ENCODE peak calls at places on chromosomes 6 and 20, in six cellular contexts. Q is endothelial cell of umbilical vein, K is A549, A is HepG2, P is GM12878, J is K562. R is an unnamed sample.

GRCh38 chr6:52984247-52984646 is 10.8 kb downstream of the GSTA4 start:
- DNase-seq in Q (no peak), J (no peak), P (peak), K (no peak), A (no peak), R (peak)

GRCh38 chr20:63657260-63657936 is 714 bp upstream of the RTEL1 start:
- DNase-seq in A (no peak), K (no peak), P (no peak), Q (no peak), J (peak), R (no peak)

GRCh38 chr20:58555078-58555765 is 40.0 kb upstream of the APCDD1L start:
- DNase-seq in J (no peak), A (no peak), P (no peak), K (peak), Q (peak), R (no peak)

GRCh38 chr6:157273756-157274088 is 49.6 kb downstream of the TMEM242 start:
- DNase-seq in A (peak), P (no peak), J (peak), Q (no peak), K (peak), R (peak)

GRCh38 chr20:32052090-32052791 is at the start of gene HCK:
- DNase-seq in Q (no peak), K (no peak), J (no peak), A (no peak), P (no peak), R (peak)

GRCh38 chr20:23106271-23106851 is 20.2 kb upstream of the CD93 start:
- DNase-seq in Q (peak), P (no peak), A (no peak), K (no peak), J (peak), R (no peak)

GRCh38 chr6:156556830-156557229 is 220.3 kb upstream of the ARID1B start:
- DNase-seq in P (no peak), J (no peak), A (no peak), Q (no peak), K (no peak), R (no peak)

GRCh38 chr6:509676-510075 is 118.1 kb downstream of the IRF4 start:
- DNase-seq in J (no peak), Q (peak), K (no peak), P (no peak), A (no peak), R (peak)

GRCh38 chr20:11544029-11544678 is 373.5 kb upstream of the BTBD3 start:
- DNase-seq in K (peak), P (peak), J (no peak), Q (peak), A (peak), R (peak)

GRCh38 chr6:125174626-125175025 is 21.1 kb downstream of the TPD52L1 start:
- DNase-seq in K (no peak), J (no peak), A (peak), P (no peak), Q (no peak), R (no peak)

GRCh38 chr6:164344801-164345291 is 930.3 kb downstream of the QKI start:
- DNase-seq in P (no peak), A (no peak), J (no peak), Q (no peak), K (no peak), R (no peak)

GRCh38 chr6:286681-287499 is 5.4 kb upstream of the DUSP22 start:
- DNase-seq in P (no peak), Q (no peak), J (no peak), A (no peak), K (no peak), R (no peak)

GRCh38 chr20:32582659-32583580 is 2.2 kb downstream of the NOL4L start:
- DNase-seq in J (peak), A (no peak), P (no peak), K (no peak), Q (no peak), R (peak)

GRCh38 chr20:48829940-48830339 is 2.1 kb upstream of the PREX1 start:
- DNase-seq in A (no peak), Q (no peak), K (no peak), J (no peak), P (no peak), R (no peak)

GRCh38 chr6:223136-223535 is 69.2 kb upstream of the DUSP22 start:
- DNase-seq in A (no peak), Q (no peak), J (no peak), K (no peak), P (no peak), R (no peak)

GRCh38 chr20:45968801-45969711 is 2.9 kb downstream of the ZNF335 start:
- DNase-seq in K (no peak), Q (no peak), J (peak), A (no peak), P (no peak), R (no peak)

GRCh38 chr20:33995053-33995816 is 1.5 kb downstream of the RALY start:
- DNase-seq in A (no peak), Q (peak), P (no peak), J (no peak), K (no peak), R (peak)

GRCh38 chr6:97097068-97098047 is 172.8 kb downstream of the KLHL32 start:
- DNase-seq in J (no peak), A (no peak), K (no peak), Q (peak), P (no peak), R (no peak)

GRCh38 chr6:4803343-4803744 is 27.1 kb downstream of the CDYL start:
- DNase-seq in K (no peak), A (no peak), Q (no peak), P (no peak), J (no peak), R (no peak)

GRCh38 chr20:24638546-24639166 is 169.2 kb downstream of the SYNDIG1 start:
- DNase-seq in Q (no peak), K (no peak), J (no peak), P (no peak), A (no peak), R (no peak)

GRCh38 chr6:161418458-161418945 is 144.6 kb upstream of the AGPAT4 start:
- DNase-seq in A (peak), K (peak), Q (peak), P (no peak), J (peak), R (peak)

DNA sequence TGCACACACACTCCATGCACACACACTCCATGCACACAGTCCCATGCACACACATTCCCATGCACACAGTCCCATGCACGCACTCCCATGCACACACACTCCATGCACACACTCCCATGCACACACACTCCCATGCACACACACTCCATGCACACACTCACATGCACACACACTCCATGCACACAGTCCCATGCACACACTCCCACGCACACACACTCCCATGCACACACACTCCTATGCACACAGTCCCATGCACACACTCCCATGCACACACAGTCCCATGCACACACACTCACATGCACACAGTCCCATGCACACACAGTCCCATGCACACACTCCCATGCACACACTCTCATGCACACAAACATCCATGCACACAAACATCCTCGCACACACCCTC is 168.4 kb downstream of the TTLL2 start:
- DNase-seq in Q (no peak), J (no peak), P (no peak), A (no peak), K (no peak), R (no peak)
- TF ChIP-seq MYC in Q (no peak), J (no peak), P (no peak), A (no peak), K (no peak), R (no peak)

GRCh38 chr6:111871207-111871606 is 2.0 kb downstream of the FYN start:
- DNase-seq in P (no peak), A (no peak), K (no peak), Q (peak), J (no peak), R (peak)

GRCh38 chr6:111871725-111872520 is 1.3 kb downstream of the FYN start:
- DNase-seq in Q (peak), J (peak), K (no peak), P (no peak), A (peak), R (no peak)

GRCh38 chr6:111874030-111874425 is 776 bp upstream of the FYN start:
- DNase-seq in P (no peak), J (no peak), A (no peak), K (no peak), Q (peak), R (peak)

GRCh38 chr6:111872521-111873177 is 603 bp downstream of the FYN start:
- DNase-seq in P (no peak), K (no peak), J (peak), A (no peak), Q (peak), R (peak)

DNA sequence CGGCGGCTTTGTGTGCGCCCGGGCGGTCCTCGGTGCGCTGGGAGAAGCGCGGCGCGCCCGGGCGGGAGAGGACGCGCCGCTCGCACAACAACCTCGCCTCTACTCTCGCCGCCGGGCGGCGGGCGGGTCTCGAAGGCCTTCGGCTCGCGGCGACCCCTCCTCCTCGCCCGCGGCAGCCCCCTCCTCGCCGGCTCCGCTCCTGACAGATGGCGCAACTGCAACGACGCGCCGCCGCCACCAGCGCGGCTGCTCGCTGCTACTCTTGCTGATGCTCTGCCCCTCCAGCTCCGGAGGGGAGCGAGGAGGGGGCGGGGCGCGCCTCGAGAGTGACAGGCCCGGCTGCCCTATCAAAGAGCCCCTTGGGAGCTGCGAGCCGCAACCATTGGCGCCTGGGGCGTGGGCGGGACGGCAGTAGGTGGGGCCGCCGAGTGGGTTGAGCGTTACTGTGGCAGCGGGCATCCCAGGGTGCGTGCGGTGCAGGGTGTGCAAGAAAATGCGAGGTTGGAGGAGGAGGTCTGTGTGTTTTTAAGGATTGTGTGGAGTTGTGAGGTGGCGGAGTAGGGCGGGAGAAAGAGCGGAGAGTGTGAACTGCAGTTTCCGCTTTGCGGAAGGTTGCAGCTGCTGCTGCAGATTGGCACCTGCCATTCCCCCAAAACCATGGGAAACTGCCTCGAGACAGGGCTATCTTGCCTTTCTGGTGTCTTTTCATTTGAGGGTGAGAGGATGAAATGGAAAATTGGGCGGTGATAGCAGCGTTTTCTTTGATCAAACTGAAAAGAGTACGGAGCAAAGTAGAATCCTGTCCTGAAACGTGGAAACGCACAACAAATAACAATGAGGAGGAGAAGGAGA is at the start of gene FYN:
- DNase-seq in Q (peak), K (peak), A (peak), J (peak), P (peak), R (peak)
- TF ChIP-seq CTCF in Q (no peak), K (no peak), A (peak), J (peak), P (peak), R (no peak)

GRCh38 chr6:25354078-25354940 is 75.1 kb downstream of the CARMIL1 start:
- DNase-seq in A (no peak), J (no peak), P (no peak), Q (no peak), K (no peak), R (no peak)
- H3K4me3 ChIP-seq in A (no peak), J (no peak), P (no peak), Q (no peak), K (no peak), R (no peak)

DNA sequence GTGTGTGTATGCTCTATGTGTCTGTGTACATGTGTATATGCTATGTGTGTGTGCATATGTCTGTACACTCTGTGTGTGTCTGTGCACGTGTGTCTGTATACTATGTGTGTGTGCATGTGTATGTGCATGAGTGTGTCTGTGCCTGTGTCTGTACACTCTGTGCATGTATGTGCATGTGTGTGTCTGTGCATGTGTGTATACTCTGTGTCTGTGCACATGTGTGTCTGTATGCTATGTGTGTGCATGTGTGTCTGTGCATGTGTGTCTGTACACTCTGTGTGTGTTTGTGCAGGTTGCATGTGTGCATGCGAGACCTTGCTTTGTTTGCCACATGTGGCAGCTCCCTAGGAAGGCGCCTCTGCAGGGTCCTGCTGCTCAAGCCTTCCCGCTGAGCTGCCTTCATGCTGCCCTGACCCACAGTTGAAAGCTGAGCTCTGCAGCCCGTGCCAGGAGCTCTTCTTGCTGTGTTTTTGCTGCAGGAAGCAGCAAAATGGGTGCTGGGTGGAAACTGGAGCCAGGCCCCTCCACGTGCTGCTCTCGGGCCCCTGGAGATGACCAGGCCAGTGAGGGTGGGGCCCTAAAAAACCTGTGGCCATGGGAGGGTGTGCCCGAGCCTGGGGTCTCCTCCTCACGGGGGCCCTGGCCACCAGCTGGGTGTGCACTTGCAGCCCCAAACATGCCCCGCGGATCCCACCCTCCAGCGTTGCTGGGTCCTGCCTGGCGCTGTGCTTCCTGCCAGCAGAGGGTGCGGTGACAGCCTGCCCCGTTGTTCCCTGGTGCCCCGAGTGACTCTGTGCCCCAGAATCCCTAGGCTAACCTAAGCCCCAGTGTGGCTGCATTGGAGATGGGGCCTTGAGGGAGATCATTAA is 109.1 kb downstream of the DACT2 start:
- DNase-seq in A (no peak), P (no peak), Q (no peak), J (no peak), K (no peak), R (no peak)
- TF ChIP-seq MYC in A (no peak), P (no peak), Q (no peak), J (no peak), K (no peak), R (no peak)

GRCh38 chr6:108744996-108745395 is 103.2 kb upstream of the ARMC2 start:
- DNase-seq in P (no peak), J (no peak), Q (no peak), A (no peak), K (no peak), R (no peak)
- TF ChIP-seq CTCF in P (no peak), J (no peak), Q (no peak), A (no peak), K (no peak), R (no peak)

GRCh38 chr6:25008707-25009106 is 72.9 kb upstream of the RIPOR2 start:
- DNase-seq in A (no peak), P (no peak), Q (no peak), J (no peak), K (no peak), R (no peak)
- H3K4me3 ChIP-seq in A (no peak), P (no peak), Q (no peak), J (no peak), K (no peak), R (no peak)

DNA sequence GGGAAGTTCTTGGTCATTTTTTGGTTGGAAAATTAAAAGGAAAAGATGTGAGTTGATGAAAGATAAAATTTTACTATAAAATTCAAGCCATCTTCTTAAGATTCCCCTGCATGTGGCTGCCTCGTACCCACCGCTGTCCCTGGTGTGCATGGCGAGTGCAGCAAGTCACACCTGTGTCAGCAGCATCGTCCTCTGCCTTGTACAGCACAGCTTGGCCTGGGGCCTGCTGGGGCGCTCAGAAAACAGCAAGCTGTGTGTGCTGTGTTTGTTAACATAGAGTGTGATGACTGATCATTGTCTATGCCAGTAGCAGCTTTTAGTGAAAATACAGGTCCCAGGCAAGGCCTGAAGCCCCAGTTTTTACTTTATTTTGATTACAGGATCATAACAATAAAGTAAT is 56.7 kb downstream of the FAM120B start:
- DNase-seq in K (no peak), Q (no peak), A (no peak), J (no peak), P (no peak), R (no peak)
- TF ChIP-seq MYC in K (no peak), Q (no peak), A (no peak), J (no peak), P (no peak), R (no peak)

GRCh38 chr20:49936153-49937022 is at the start of gene RNF114:
- DNase-seq in J (peak), Q (peak), K (peak), P (no peak), A (peak), R (peak)
- TF ChIP-seq CTCF in J (no peak), Q (no peak), K (no peak), P (no peak), A (peak), R (no peak)

GRCh38 chr20:10538768-10539167 is 103.7 kb downstream of the SLX4IP start:
- DNase-seq in J (no peak), P (no peak), A (no peak), K (no peak), Q (no peak), R (no peak)

GRCh38 chr20:10539818-10540553 is 104.9 kb downstream of the SLX4IP start:
- DNase-seq in P (no peak), Q (no peak), J (no peak), A (no peak), K (peak), R (no peak)

GRCh38 chr20:10537850-10538480 is 102.9 kb downstream of the SLX4IP start:
- DNase-seq in A (no peak), K (no peak), J (no peak), Q (no peak), P (no peak), R (no peak)

GRCh38 chr20:10541668-10542411 is 106.7 kb downstream of the SLX4IP start:
- DNase-seq in A (peak), P (no peak), J (no peak), K (peak), Q (peak), R (no peak)

GRCh38 chr20:10540636-10541493 is 105.8 kb downstream of the SLX4IP start:
- DNase-seq in P (no peak), K (peak), J (no peak), A (peak), Q (peak), R (peak)
- H3K4me3 ChIP-seq in P (no peak), K (peak), J (no peak), A (peak), Q (peak), R (no peak)

GRCh38 chr6:37759221-37760154 is 60.0 kb upstream of the ZFAND3 start:
- DNase-seq in Q (no peak), K (no peak), P (no peak), J (no peak), A (peak), R (no peak)

GRCh38 chr6:37757381-37757780 is 59.7 kb upstream of the MDGA1 start:
- DNase-seq in A (no peak), Q (no peak), P (no peak), J (no peak), K (no peak), R (no peak)

GRCh38 chr6:37758647-37759046 is 60.9 kb upstream of the ZFAND3 start:
- DNase-seq in Q (no peak), K (no peak), A (no peak), J (no peak), P (no peak), R (no peak)

GRCh38 chr6:37758234-37758633 is 60.6 kb upstream of the MDGA1 start:
- DNase-seq in A (no peak), K (no peak), Q (no peak), J (no peak), P (no peak), R (no peak)

GRCh38 chr6:37756141-37756540 is 58.5 kb upstream of the MDGA1 start:
- DNase-seq in K (no peak), A (no peak), J (no peak), Q (no peak), P (no peak), R (no peak)
- TF ChIP-seq MYC in K (no peak), A (no peak), J (no peak), Q (no peak), P (no peak), R (no peak)

R was measured in NB4.